ENCODE peak calls at places on chromosomes 11 and 22, in ten cellular contexts. T is Peyer's patch, X is fibroblast of lung, Y is thoracic aorta, C is SJSA1, U is Panc1, F is dorsolateral prefrontal cortex, W is RWPE1, Z is SJCRH30, Q is stomach. O is an unnamed sample.

GRCh38 chr11:2156416-2157182 is 4.4 kb downstream of the INS start:
- DNase-seq in T (peak), X (peak), Y (peak), C (peak), U (peak), F (peak), W (peak), Z (peak), Q (peak), O (peak)

GRCh38 chr11:1752907-1753425 is 2.6 kb upstream of the IFITM10 start:
- DNase-seq in T (no peak), X (no peak), Y (no peak), C (no peak), U (no peak), F (no peak), W (no peak), Z (no peak), Q (no peak), O (no peak)

GRCh38 chr11:43504316-43504950 is 145.7 kb downstream of the TTC17 start:
- DNase-seq in T (no peak), X (no peak), Y (no peak), C (peak), U (no peak), F (no peak), W (peak), Z (peak), Q (no peak), O (no peak)

GRCh38 chr11:103384652-103385051 is 275.4 kb downstream of the DYNC2H1 start:
- DNase-seq in T (no peak), X (no peak), Y (no peak), C (no peak), U (no peak), F (no peak), W (no peak), Z (no peak), Q (no peak), O (no peak)

GRCh38 chr22:23518381-23519187 is 61.5 kb downstream of the IGLL1 start:
- DNase-seq in T (no peak), X (no peak), Y (no peak), C (no peak), U (no peak), F (no peak), W (no peak), Z (no peak), Q (no peak), O (no peak)

GRCh38 chr22:39073941-39074340 is 3.1 kb upstream of the APOBEC3G start:
- DNase-seq in T (no peak), X (no peak), Y (no peak), C (no peak), U (no peak), F (no peak), W (no peak), Z (no peak), Q (no peak), O (no peak)

GRCh38 chr11:124791626-124792341 is 8.4 kb downstream of the MSANTD2 start:
- DNase-seq in T (no peak), X (peak), Y (no peak), C (no peak), U (no peak), F (no peak), W (no peak), Z (no peak), Q (no peak), O (no peak)

GRCh38 chr11:21811572-21811971 is 381.3 kb upstream of the ANO5 start:
- DNase-seq in T (no peak), X (no peak), Y (no peak), C (no peak), U (no peak), F (no peak), W (no peak), Z (no peak), Q (no peak), O (no peak)

GRCh38 chr11:14362613-14363012 is 3.6 kb upstream of the RRAS2 start:
- DNase-seq in T (no peak), X (no peak), Y (no peak), C (no peak), U (no peak), F (no peak), W (no peak), Z (no peak), Q (no peak), O (no peak)

GRCh38 chr11:121615506-121615905 is 162.7 kb upstream of the SORL1-AS1 start:
- DNase-seq in T (no peak), X (peak), Y (no peak), C (no peak), U (no peak), F (no peak), W (no peak), Z (no peak), Q (no peak), O (no peak)

GRCh38 chr11:97909544-97910394 is 1111.0 kb upstream of the CNTN5 start:
- DNase-seq in T (no peak), X (peak), Y (no peak), C (no peak), U (no peak), F (no peak), W (no peak), Z (no peak), Q (no peak), O (no peak)

GRCh38 chr11:116882386-116882785 is 45.0 kb upstream of the APOA1 start:
- DNase-seq in T (no peak), X (peak), Y (no peak), C (no peak), U (no peak), F (no peak), W (no peak), Z (no peak), Q (no peak), O (no peak)

GRCh38 chr11:2118674-2119073 is 20.5 kb downstream of the IGF2 start:
- DNase-seq in T (no peak), X (peak), Y (no peak), C (no peak), U (no peak), F (no peak), W (no peak), Z (no peak), Q (no peak), O (no peak)

GRCh38 chr11:27401760-27402316 is 38.8 kb upstream of the CCDC34 start:
- DNase-seq in T (no peak), X (no peak), Y (no peak), C (no peak), U (peak), F (no peak), W (no peak), Z (no peak), Q (no peak), O (no peak)

GRCh38 chr11:130636672-130637463 is 188.4 kb downstream of the ADAMTS15 start:
- DNase-seq in T (no peak), X (peak), Y (no peak), C (peak), U (peak), F (no peak), W (peak), Z (no peak), Q (no peak), O (no peak)

GRCh38 chr22:46280999-46281623 is 13.3 kb downstream of the TTC38 start:
- DNase-seq in T (peak), X (no peak), Y (no peak), C (no peak), U (no peak), F (peak), W (no peak), Z (no peak), Q (no peak), O (no peak)

GRCh38 chr22:49976439-49977175 is 16.0 kb downstream of the PIM3 start:
- DNase-seq in T (peak), X (no peak), Y (peak), C (no peak), U (no peak), F (no peak), W (no peak), Z (no peak), Q (peak), O (no peak)

GRCh38 chr11:22193348-22194051 is 615 bp downstream of the ANO5 start:
- DNase-seq in T (peak), X (no peak), Y (no peak), C (no peak), U (no peak), F (peak), W (no peak), Z (peak), Q (peak), O (no peak)

GRCh38 chr11:69384548-69385465 is 90.9 kb downstream of the MYEOV start:
- DNase-seq in T (peak), X (no peak), Y (no peak), C (peak), U (no peak), F (no peak), W (no peak), Z (no peak), Q (peak), O (no peak)

GRCh38 chr11:61004037-61004641 is 32.7 kb downstream of the CD6 start:
- DNase-seq in T (no peak), X (peak), Y (no peak), C (no peak), U (no peak), F (no peak), W (no peak), Z (peak), Q (no peak), O (no peak)

GRCh38 chr11:118912742-118913410 is 12.8 kb downstream of the BCL9L start:
- DNase-seq in T (peak), X (no peak), Y (no peak), C (no peak), U (no peak), F (no peak), W (no peak), Z (no peak), Q (no peak), O (peak)

GRCh38 chr11:63813035-63813562 is at the start of gene SPINDOC:
- DNase-seq in T (peak), X (peak), Y (no peak), C (peak), U (no peak), F (peak), W (peak), Z (peak), Q (peak), O (peak)

GRCh38 chr11:112042161-112042960 is 17.2 kb downstream of the DLAT start:
- DNase-seq in T (no peak), X (peak), Y (no peak), C (no peak), U (no peak), F (no peak), W (peak), Z (peak), Q (no peak), O (no peak)

GRCh38 chr11:8030526-8031247 is 43.5 kb downstream of the EIF3F start:
- DNase-seq in T (no peak), X (no peak), Y (no peak), C (no peak), U (no peak), F (no peak), W (no peak), Z (no peak), Q (no peak), O (no peak)

GRCh38 chr11:61777234-61778090 is 14.9 kb downstream of the TMEM258 start:
- DNase-seq in T (peak), X (no peak), Y (no peak), C (no peak), U (no peak), F (no peak), W (peak), Z (no peak), Q (peak), O (peak)

GRCh38 chr22:18032455-18033101 is 8.2 kb upstream of the MICAL3 start:
- DNase-seq in T (peak), X (peak), Y (no peak), C (peak), U (peak), F (no peak), W (peak), Z (no peak), Q (no peak), O (no peak)

GRCh38 chr22:26610072-26610958 is 7.5 kb downstream of the CRYBB1 start:
- DNase-seq in T (peak), X (peak), Y (no peak), C (peak), U (no peak), F (peak), W (peak), Z (peak), Q (peak), O (no peak)
- H3K27ac ChIP-seq in T (no peak), X (peak), Y (no peak), C (peak), U (no peak), F (no peak), W (peak), Z (peak), Q (peak), O (no peak)

GRCh38 chr11:92512204-92512569 is 287.6 kb downstream of the FAT3 start:
- DNase-seq in T (no peak), X (no peak), Y (no peak), C (no peak), U (no peak), F (no peak), W (no peak), Z (no peak), Q (no peak), O (no peak)
- H3K27ac ChIP-seq in T (no peak), X (no peak), Y (no peak), C (no peak), U (no peak), F (no peak), W (no peak), Z (no peak), Q (no peak), O (no peak)

GRCh38 chr22:48595511-48595905 is 1232.2 kb downstream of the BRD1 start:
- DNase-seq in T (no peak), X (no peak), Y (no peak), C (no peak), U (no peak), F (no peak), W (no peak), Z (peak), Q (no peak), O (no peak)

GRCh38 chr22:48596111-48596860 is 1231.4 kb downstream of the BRD1 start:
- DNase-seq in T (no peak), X (no peak), Y (no peak), C (no peak), U (no peak), F (no peak), W (no peak), Z (no peak), Q (no peak), O (no peak)

GRCh38 chr22:48594016-48594756 is 1233.5 kb downstream of the BRD1 start:
- DNase-seq in T (no peak), X (no peak), Y (no peak), C (no peak), U (no peak), F (no peak), W (no peak), Z (no peak), Q (no peak), O (no peak)

GRCh38 chr22:48593551-48593950 is 1234.1 kb downstream of the BRD1 start:
- DNase-seq in T (no peak), X (no peak), Y (no peak), C (no peak), U (no peak), F (no peak), W (no peak), Z (no peak), Q (no peak), O (no peak)

DNA sequence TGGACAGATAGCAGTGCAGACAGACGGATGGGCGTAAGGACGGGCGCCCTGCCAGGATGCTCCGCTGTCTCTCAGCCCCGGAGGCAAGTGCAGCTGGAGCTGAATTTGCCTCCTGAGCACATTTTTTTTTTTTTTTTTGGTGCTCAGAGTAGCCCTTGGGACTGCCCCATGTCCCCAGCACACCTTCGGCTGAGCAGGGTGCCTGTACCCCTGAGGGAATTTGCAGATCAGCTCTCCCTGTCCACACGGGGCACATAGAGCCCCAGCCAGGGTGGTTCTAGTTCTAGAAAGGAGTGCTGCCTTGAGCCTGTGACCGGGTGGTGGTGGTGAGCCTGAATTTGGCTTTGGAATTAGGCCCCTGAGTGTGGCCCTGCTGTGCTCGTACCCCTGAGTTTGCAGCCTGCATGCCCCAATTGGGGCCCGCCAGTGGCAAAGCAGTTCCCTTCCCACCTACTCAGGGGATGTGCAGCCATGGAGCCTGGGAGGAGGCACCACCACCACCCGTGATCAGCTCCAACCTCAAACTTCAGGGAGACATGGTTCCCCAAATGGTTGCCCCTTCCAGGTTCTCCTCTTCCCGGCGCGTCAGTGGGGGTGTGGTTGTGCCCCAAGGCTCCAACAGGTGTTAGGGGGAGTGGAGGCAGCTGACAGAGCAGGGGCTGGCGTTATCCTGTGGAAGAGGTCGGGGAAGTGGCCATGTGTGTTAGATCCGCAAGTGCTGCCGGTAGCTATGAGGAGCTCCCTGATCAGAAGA is 1232.7 kb downstream of the BRD1 start:
- DNase-seq in T (no peak), X (no peak), Y (no peak), C (no peak), U (no peak), F (no peak), W (no peak), Z (peak), Q (no peak), O (no peak)
- H3K27ac ChIP-seq in T (no peak), X (no peak), Y (no peak), C (no peak), U (no peak), F (no peak), W (no peak), Z (no peak), Q (no peak), O (no peak)

GRCh38 chr11:34250732-34251639 is 106.8 kb downstream of the ABTB2 start:
- DNase-seq in T (peak), X (peak), Y (peak), C (peak), U (peak), F (peak), W (peak), Z (peak), Q (peak), O (peak)
- H3K27ac ChIP-seq in T (no peak), X (peak), Y (peak), C (peak), U (peak), F (peak), W (peak), Z (no peak), Q (peak), O (no peak)

GRCh38 chr11:123182101-123182500 is 12.9 kb downstream of the CLMP start:
- DNase-seq in T (no peak), X (no peak), Y (no peak), C (no peak), U (no peak), F (no peak), W (no peak), Z (no peak), Q (no peak), O (no peak)

GRCh38 chr11:123179571-123179970 is 15.5 kb downstream of the CLMP start:
- DNase-seq in T (no peak), X (no peak), Y (no peak), C (no peak), U (no peak), F (no peak), W (no peak), Z (no peak), Q (no peak), O (no peak)

GRCh38 chr11:123180166-123180565 is 14.9 kb downstream of the CLMP start:
- DNase-seq in T (no peak), X (peak), Y (no peak), C (no peak), U (no peak), F (no peak), W (no peak), Z (no peak), Q (no peak), O (no peak)

GRCh38 chr11:123181075-123181474 is 14.0 kb downstream of the CLMP start:
- DNase-seq in T (no peak), X (no peak), Y (no peak), C (no peak), U (no peak), F (no peak), W (no peak), Z (no peak), Q (no peak), O (no peak)

DNA sequence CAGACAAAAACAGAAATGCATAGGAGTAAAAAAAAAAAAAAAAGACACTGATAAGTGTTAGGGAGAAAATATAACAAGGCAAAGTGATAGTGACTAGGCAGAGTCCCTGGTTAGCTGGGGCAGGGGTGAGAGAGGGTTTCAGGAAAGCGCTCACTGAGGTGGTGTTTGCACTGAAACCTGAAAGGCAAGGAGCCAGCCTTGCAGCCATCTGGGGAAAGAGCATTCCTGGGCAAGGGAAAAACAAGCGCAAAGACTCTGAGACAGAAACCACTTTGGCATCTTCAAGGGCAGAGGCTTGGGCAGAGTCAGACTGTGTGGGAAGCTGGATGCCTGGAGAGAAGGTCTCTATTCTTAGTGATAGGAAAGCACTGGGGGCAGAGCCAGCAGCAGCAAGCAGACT is 14.5 kb downstream of the CLMP start:
- DNase-seq in T (no peak), X (no peak), Y (no peak), C (no peak), U (no peak), F (no peak), W (no peak), Z (no peak), Q (no peak), O (no peak)
- H3K27ac ChIP-seq in T (no peak), X (peak), Y (peak), C (no peak), U (no peak), F (no peak), W (peak), Z (no peak), Q (no peak), O (no peak)

GRCh38 chr11:72026029-72026428 is 27.3 kb downstream of the IL18BP start:
- DNase-seq in T (no peak), X (no peak), Y (no peak), C (no peak), U (no peak), F (no peak), W (no peak), Z (no peak), Q (no peak), O (no peak)

GRCh38 chr11:72030428-72031045 is 31.8 kb downstream of the IL18BP start:
- DNase-seq in T (no peak), X (no peak), Y (no peak), C (no peak), U (no peak), F (no peak), W (no peak), Z (no peak), Q (no peak), O (no peak)
- H3K27ac ChIP-seq in T (no peak), X (no peak), Y (no peak), C (no peak), U (no peak), F (no peak), W (no peak), Z (no peak), Q (no peak), O (peak)

O was measured in effector memory CD4-positive, alpha-beta T cell.